ENCODE peak calls at places on chromosomes 4 and X, in five cellular contexts. H is activated naive CD4-positive, alpha-beta T cell treated with anti-CD3 and anti-CD28 coated beads, Interleukin-2, amount 50 U/mL, for 72 hours; A is transverse colon; T is effector CD4-positive, alpha-beta T cell; Q is GM12891. N is an unnamed sample.

GRCh38 chr4:59655996-59656395 is 1544.1 kb upstream of the ADGRL3 start:
- DNase-seq in H (no peak), T (no peak), A (no peak), Q (no peak), N (no peak)

GRCh38 chr4:15400911-15401671 is 26.7 kb upstream of the C1QTNF7 start:
- DNase-seq in A (peak; percentile 16), T (no peak), H (peak; percentile 16), Q (no peak), N (peak; percentile 94)

GRCh38 chr4:1583051-1583785 is 100.9 kb downstream of the FAM53A start:
- DNase-seq in H (no peak), T (no peak), A (no peak), Q (no peak), N (no peak)

GRCh38 chr4:74805601-74806000 is 11.3 kb upstream of the BTC start:
- DNase-seq in H (no peak), A (no peak), T (no peak), Q (no peak), N (peak; percentile 64)

GRCh38 chrX:39551748-39552147 is 546.0 kb downstream of the BCOR start:
- DNase-seq in T (no peak), H (no peak), Q (no peak), A (no peak), N (no peak)

GRCh38 chr4:96205143-96205542 is 365.2 kb downstream of the PDHA2 start:
- DNase-seq in T (no peak), Q (no peak), A (no peak), H (no peak), N (no peak)

GRCh38 chrX:14712096-14712495 is 160.8 kb downstream of the FANCB start:
- DNase-seq in A (no peak), T (no peak), Q (no peak), H (no peak), N (no peak)

GRCh38 chr4:85898236-85898635 is 423.3 kb downstream of the ARHGAP24 start:
- DNase-seq in H (no peak), T (no peak), A (no peak), Q (no peak), N (no peak)

GRCh38 chr4:104901438-104901837 is 245.2 kb upstream of the TET2 start:
- DNase-seq in A (no peak), H (no peak), Q (no peak), T (no peak), N (no peak)

GRCh38 chrX:39693298-39693697 is 404.5 kb downstream of the BCOR start:
- DNase-seq in Q (no peak), H (no peak), A (no peak), T (no peak), N (no peak)

GRCh38 chrX:124093222-124093621 is 131.7 kb downstream of the STAG2 start:
- DNase-seq in T (no peak), A (no peak), H (no peak), Q (no peak), N (no peak)

GRCh38 chr4:1562771-1563170 is 121.3 kb downstream of the FAM53A start:
- DNase-seq in T (no peak), A (no peak), H (no peak), Q (no peak), N (no peak)

GRCh38 chr4:6189511-6189910 is 10.8 kb downstream of the JAKMIP1 start:
- DNase-seq in A (no peak), H (no peak), Q (no peak), T (no peak), N (no peak)

GRCh38 chrX:140661657-140662056 is 47.9 kb upstream of the LINC00632 start:
- DNase-seq in A (no peak), Q (no peak), T (no peak), H (no peak), N (no peak)

GRCh38 chr4:55553442-55553841 is 6.7 kb upstream of the CLOCK start:
- DNase-seq in Q (no peak), A (peak; percentile 38), T (no peak), H (no peak), N (peak; percentile 81)

GRCh38 chrX:70969635-70970481 is 39.0 kb upstream of the SLC7A3 start:
- DNase-seq in A (no peak), Q (no peak), T (no peak), H (no peak), N (no peak)

GRCh38 chr4:148787831-148788477 is 345.7 kb upstream of the NR3C2 start:
- DNase-seq in Q (no peak), T (no peak), A (no peak), H (no peak), N (no peak)

GRCh38 chr4:55330241-55330640 is 15.8 kb upstream of the SRD5A3 start:
- DNase-seq in A (no peak), T (no peak), H (no peak), Q (no peak), N (no peak)

GRCh38 chr4:140302151-140302859 is 71.1 kb upstream of the SCOC start:
- DNase-seq in A (no peak), Q (no peak), T (no peak), H (no peak), N (no peak)

GRCh38 chrX:76183289-76184057 is 10.6 kb downstream of the PBDC1 start:
- DNase-seq in A (no peak), H (no peak), T (no peak), Q (no peak), N (peak; percentile 78)

GRCh38 chr4:152536545-152537182 is 772 bp upstream of the FBXW7 start:
- DNase-seq in H (no peak), Q (no peak), A (peak; percentile 69), T (peak; percentile 61), N (peak; percentile 13)

GRCh38 chr4:3710451-3711182 is 55.6 kb upstream of the ADRA2C start:
- DNase-seq in A (no peak), T (no peak), H (no peak), Q (no peak), N (no peak)

GRCh38 chrX:119755981-119756533 is 2.3 kb upstream of the SOWAHD start:
- DNase-seq in T (peak; percentile 22), H (peak; percentile 41), Q (peak; percentile 32), A (peak; percentile 51), N (peak; percentile 6)